ENCODE peak calls at places on chromosomes 7 and 10, in seven cellular contexts. G, K, C, V, R, S and O are unnamed samples.

GRCh38 chr10:113879691-113880090 is 25.2 kb downstream of the NHLRC2 start:
- DNase-seq in V (no peak), R (no peak), K (no peak), C (no peak), G (no peak), S (no peak), O (no peak)

GRCh38 chr10:69668722-69669121 is 38.7 kb downstream of the FAM241B start:
- DNase-seq in K (no peak), V (no peak), G (no peak), S (no peak), C (no peak), R (no peak), O (no peak)

GRCh38 chr7:19405546-19405945 is 260.3 kb upstream of the FERD3L start:
- DNase-seq in K (no peak), R (no peak), V (no peak), S (no peak), G (no peak), C (no peak), O (no peak)

GRCh38 chr10:29634105-29634504 is 666 bp downstream of the SVIL start:
- DNase-seq in R (no peak), G (no peak), V (no peak), K (no peak), C (no peak), S (no peak), O (no peak)

GRCh38 chr7:92697012-92697411 is 106.8 kb upstream of the FAM133B start:
- DNase-seq in V (no peak), G (no peak), R (no peak), K (no peak), C (no peak), S (no peak), O (no peak)

GRCh38 chr10:12742776-12743175 is 258.7 kb downstream of the CCDC3 start:
- DNase-seq in S (no peak), C (no peak), V (no peak), R (no peak), K (no peak), G (no peak), O (no peak)

GRCh38 chr7:148700693-148701092 is 2.0 kb downstream of the CUL1 start:
- DNase-seq in C (peak), G (no peak), S (no peak), R (no peak), V (no peak), K (no peak), O (peak)

GRCh38 chr7:122136639-122137253 is 7.3 kb downstream of the AASS start:
- DNase-seq in K (no peak), R (no peak), S (no peak), G (no peak), C (no peak), V (no peak), O (no peak)

GRCh38 chr10:36211856-36212255 is 569.8 kb upstream of the FZD8 start:
- DNase-seq in R (no peak), G (no peak), S (no peak), V (no peak), K (no peak), C (no peak), O (no peak)

GRCh38 chr10:125083576-125083920 is 76.8 kb downstream of the CTBP2 start:
- DNase-seq in V (no peak), K (no peak), R (no peak), C (no peak), S (no peak), G (peak), O (no peak)

GRCh38 chr10:100890696-100891271 is 22.0 kb upstream of the SLF2 start:
- DNase-seq in V (no peak), G (no peak), K (peak), R (peak), C (no peak), S (peak), O (no peak)

GRCh38 chr7:139895141-139895829 is 66.2 kb downstream of the TBXAS1 start:
- DNase-seq in V (no peak), K (no peak), C (no peak), R (peak), G (no peak), S (no peak), O (no peak)

GRCh38 chr7:148772297-148773089 is 73.8 kb downstream of the CUL1 start:
- DNase-seq in K (peak), G (no peak), V (no peak), S (no peak), R (no peak), C (no peak), O (no peak)

GRCh38 chr7:98902523-98902922 is 24.2 kb downstream of the TRRAP start:
- DNase-seq in G (no peak), V (no peak), S (no peak), C (no peak), R (no peak), K (no peak), O (no peak)

GRCh38 chr10:6678211-6678803 is 98.2 kb upstream of the PRKCQ start:
- DNase-seq in V (no peak), G (no peak), R (no peak), K (peak), C (peak), S (peak), O (peak)

GRCh38 chr7:105742787-105743186 is 133.6 kb downstream of the ATXN7L1 start:
- DNase-seq in G (no peak), V (no peak), S (no peak), R (no peak), C (no peak), K (no peak), O (no peak)

GRCh38 chr10:97865488-97865887 is 15.8 kb downstream of the GOLGA7B start:
- DNase-seq in R (no peak), G (no peak), V (no peak), S (no peak), K (no peak), C (no peak), O (no peak)

GRCh38 chr7:59986-60675 is 132.2 kb upstream of the FAM20C start:
- DNase-seq in R (no peak), S (no peak), C (peak), G (peak), V (no peak), K (no peak), O (no peak)

GRCh38 chr7:1340031-1340430 is 107.4 kb downstream of the UNCX start:
- DNase-seq in G (no peak), S (no peak), K (no peak), C (no peak), V (no peak), R (no peak), O (no peak)
- TF ChIP-seq POLR2A in G (no peak), S (no peak), K (no peak), C (no peak), V (no peak), R (no peak), O (no peak)

GRCh38 chr7:159017741-159018140 is 126.9 kb downstream of the VIPR2 start:
- DNase-seq in C (no peak), K (no peak), G (no peak), S (no peak), R (no peak), V (no peak), O (no peak)
- TF ChIP-seq POLR2A in C (no peak), K (no peak), G (no peak), S (no peak), R (no peak), V (no peak), O (no peak)

GRCh38 chr10:102813734-102814455 is 23.3 kb downstream of the CYP17A1 start:
- DNase-seq in C (peak), G (no peak), S (peak), R (no peak), V (no peak), K (no peak), O (no peak)

GRCh38 chr10:102814873-102815661 is 22.1 kb downstream of the CYP17A1 start:
- DNase-seq in V (no peak), S (peak), R (no peak), C (peak), G (peak), K (no peak), O (no peak)

GRCh38 chr10:102817175-102817574 is 20.0 kb downstream of the CYP17A1 start:
- DNase-seq in G (no peak), C (no peak), K (no peak), R (no peak), S (no peak), V (no peak), O (no peak)

GRCh38 chr10:102814456-102814871 is 22.7 kb downstream of the CYP17A1 start:
- DNase-seq in R (no peak), G (peak), S (peak), C (no peak), V (no peak), K (no peak), O (no peak)

DNA sequence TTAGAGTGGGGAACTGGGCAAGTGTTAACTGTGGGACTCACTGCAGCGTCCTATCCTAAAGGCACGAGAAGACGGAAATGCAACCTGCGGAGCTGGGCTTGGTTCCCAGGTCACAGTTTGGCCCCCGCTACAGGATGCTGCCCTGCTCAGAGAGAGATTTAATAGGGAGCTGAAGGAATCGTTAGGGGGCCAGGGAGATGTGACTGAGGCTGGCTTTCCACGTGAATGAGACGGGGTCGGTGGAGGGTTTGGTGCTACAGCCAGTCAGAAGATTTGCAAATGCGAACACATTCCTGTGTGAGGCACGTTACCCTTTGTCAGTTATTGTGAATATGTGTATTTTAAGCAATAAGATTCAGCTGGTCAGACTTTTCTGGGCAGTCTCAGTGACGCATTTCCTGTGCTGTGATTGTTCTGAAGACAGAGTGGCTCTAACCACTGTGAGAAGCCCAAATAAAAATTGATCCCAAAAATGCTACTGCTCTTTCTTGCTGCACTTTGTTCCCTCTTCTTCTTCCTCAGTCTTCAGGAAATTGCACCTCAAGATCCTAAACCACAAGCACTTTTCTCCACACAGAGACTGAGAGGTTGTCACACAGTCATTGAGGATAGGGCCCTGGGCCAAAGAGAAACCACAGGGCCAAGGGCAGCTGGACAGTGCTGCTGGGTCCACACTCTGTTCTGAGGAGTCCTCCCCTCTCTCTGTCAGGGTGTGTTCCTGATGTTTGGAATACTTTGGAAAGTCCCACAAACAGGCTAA is 21.2 kb downstream of the CYP17A1 start:
- DNase-seq in G (peak), R (peak), S (no peak), C (peak), K (no peak), V (no peak), O (no peak)
- TF ChIP-seq POLR2A in G (no peak), R (no peak), S (no peak), C (peak), K (no peak), V (no peak), O (no peak)

DNA sequence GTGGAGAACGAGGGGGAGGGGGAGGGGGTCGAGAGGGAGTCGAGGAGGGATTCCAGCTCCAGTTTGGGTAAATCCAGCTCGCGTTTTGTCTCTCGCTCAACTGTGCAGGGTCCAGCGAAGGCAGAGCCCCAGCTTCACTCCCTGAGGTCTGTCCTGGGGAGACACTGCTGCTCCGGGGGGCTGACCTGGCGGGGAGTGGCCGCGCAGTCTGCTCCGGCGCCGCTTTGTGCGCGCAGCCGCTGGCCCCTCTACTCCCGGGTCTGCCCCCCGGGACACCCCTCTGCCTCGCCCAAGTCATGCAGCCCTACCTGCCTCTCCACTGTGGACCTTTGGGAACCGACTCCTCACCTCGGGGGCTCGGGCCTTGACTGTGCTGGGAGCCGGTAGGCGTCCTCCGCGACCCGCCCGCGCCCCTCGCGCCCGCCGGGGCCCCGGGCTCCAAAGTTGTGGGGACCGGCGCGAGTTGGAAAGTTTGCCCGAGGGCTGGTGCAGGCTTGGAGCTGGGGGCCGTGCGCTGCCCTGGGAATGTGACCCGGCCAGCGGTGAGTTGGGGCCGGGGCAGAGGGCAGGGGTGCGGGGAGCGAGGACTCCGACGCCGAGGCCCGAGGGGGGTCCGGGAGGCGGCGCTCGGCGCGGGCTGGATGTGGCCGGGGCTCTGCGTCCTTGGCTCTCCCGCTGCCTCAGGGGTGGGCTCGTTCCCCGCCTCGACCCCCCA is at the start of gene TET1:
- DNase-seq in C (peak), G (peak), K (peak), S (peak), V (peak), R (no peak), O (peak)
- TF ChIP-seq POLR2A in C (peak), G (no peak), K (peak), S (peak), V (peak), R (no peak), O (no peak)